ENCODE peak calls at places on chromosomes 1 and 21, in eight cellular contexts. W is NCI-H1092 treated with DMSO at 0.1 percent for 48 hours; U is stimulated activated CD4-positive, alpha-beta T cell treated with anti-CD3 and anti-CD28 coated beads, Interleukin-12 subunit alpha, Interleukin-12 subunit beta, amount 100 ng/mL, for 4 hours; V is putamen; P is T47D; I is T-cell; Z is H7; O is 8988T. N is an unnamed sample.

GRCh38 chr1:29355375-29355774 is 119.1 kb downstream of the PTPRU start:
- DNase-seq in U (no peak), V (peak), I (no peak), P (no peak), Z (no peak), O (no peak), W (no peak), N (no peak)

GRCh38 chr1:69791311-69791710 is 223.6 kb downstream of the LRRC7 start:
- DNase-seq in I (no peak), V (no peak), U (no peak), O (no peak), W (no peak), P (no peak), Z (no peak), N (no peak)

GRCh38 chr1:206717237-206717989 is 32.7 kb downstream of the MAPKAPK2 start:
- DNase-seq in V (no peak), Z (no peak), O (no peak), P (no peak), I (no peak), U (no peak), W (no peak), N (no peak)

GRCh38 chr1:31583995-31584868 is 7.9 kb downstream of the TINAGL1 start:
- DNase-seq in U (no peak), P (no peak), I (no peak), W (peak), O (no peak), V (peak), Z (no peak), N (no peak)

GRCh38 chr1:15411593-15412487 is 2.2 kb downstream of the EFHD2 start:
- DNase-seq in V (peak), O (no peak), Z (peak), W (peak), P (no peak), I (peak), U (no peak), N (peak)

GRCh38 chr1:21668232-21669032 is 725 bp downstream of the RAP1GAP start:
- DNase-seq in W (peak), U (no peak), O (no peak), P (no peak), V (no peak), I (no peak), Z (peak), N (no peak)

GRCh38 chr1:177487481-177487880 is 316.7 kb downstream of the BRINP2 start:
- DNase-seq in Z (peak), V (no peak), U (no peak), W (no peak), P (no peak), O (no peak), I (no peak), N (no peak)

GRCh38 chr1:169779970-169780369 is 14.7 kb downstream of the METTL18 start:
- DNase-seq in W (no peak), U (no peak), P (no peak), Z (no peak), I (no peak), O (no peak), V (no peak), N (no peak)

GRCh38 chr1:95636897-95637296 is 402.9 kb downstream of the RWDD3 start:
- DNase-seq in P (no peak), O (no peak), V (no peak), U (no peak), I (no peak), Z (no peak), W (no peak), N (no peak)

GRCh38 chr1:205907794-205908193 is 35.5 kb downstream of the SLC26A9 start:
- DNase-seq in O (no peak), V (no peak), P (no peak), I (no peak), Z (peak), U (no peak), W (peak), N (no peak)

GRCh38 chr1:105872761-105873286 is 1183.7 kb upstream of the PRMT6 start:
- DNase-seq in Z (no peak), P (no peak), V (no peak), U (no peak), I (no peak), O (no peak), W (no peak), N (no peak)

GRCh38 chr1:237556911-237557310 is 333.8 kb downstream of the ZP4 start:
- DNase-seq in V (peak), P (no peak), I (no peak), W (no peak), Z (no peak), O (no peak), U (no peak), N (no peak)

GRCh38 chr1:225897595-225898514 is 8.9 kb upstream of the LEFTY1 start:
- DNase-seq in O (no peak), V (no peak), I (peak), Z (no peak), U (no peak), W (peak), P (no peak), N (peak)

GRCh38 chr1:229478852-229479251 is 29.3 kb downstream of the NUP133 start:
- DNase-seq in P (no peak), Z (no peak), W (no peak), O (no peak), V (no peak), U (no peak), I (no peak), N (no peak)

GRCh38 chr1:15696956-15697521 is 12.9 kb downstream of the PLEKHM2 start:
- DNase-seq in P (no peak), U (peak), Z (no peak), W (no peak), I (peak), V (peak), O (no peak), N (no peak)

GRCh38 chr1:215243275-215244054 is 160.9 kb downstream of the KCNK2 start:
- DNase-seq in V (no peak), O (no peak), I (no peak), P (no peak), Z (no peak), U (no peak), W (no peak), N (no peak)

GRCh38 chr1:3021233-3021671 is at the start of gene ACTRT2:
- DNase-seq in I (no peak), V (no peak), Z (peak), W (no peak), O (no peak), U (no peak), P (no peak), N (no peak)

GRCh38 chr1:153849487-153850185 is 73.1 kb downstream of the GATAD2B start:
- DNase-seq in Z (no peak), W (no peak), I (no peak), P (no peak), U (no peak), V (no peak), O (no peak), N (no peak)

GRCh38 chr1:167541013-167541412 is 12.5 kb downstream of the CREG1 start:
- DNase-seq in I (no peak), V (no peak), O (no peak), P (no peak), W (no peak), U (no peak), Z (no peak), N (no peak)

GRCh38 chr1:155871390-155871789 is 12.0 kb downstream of the SYT11 start:
- DNase-seq in Z (no peak), U (no peak), I (no peak), P (no peak), W (peak), O (no peak), V (peak), N (no peak)

GRCh38 chr21:45162809-45163208 is 88.4 kb downstream of the ADARB1 start:
- DNase-seq in V (no peak), Z (peak), I (no peak), O (no peak), U (no peak), W (no peak), P (no peak), N (no peak)

GRCh38 chr1:68141079-68141800 is 90.8 kb upstream of the DIRAS3 start:
- DNase-seq in W (no peak), Z (peak), V (peak), U (no peak), O (no peak), I (no peak), P (no peak), N (no peak)

GRCh38 chr1:59199734-59200376 is 97.0 kb upstream of the FGGY start:
- DNase-seq in U (no peak), Z (no peak), W (peak), I (no peak), P (no peak), O (no peak), V (no peak), N (no peak)

GRCh38 chr1:44621841-44622286 is 52.4 kb downstream of the TMEM53 start:
- DNase-seq in I (no peak), Z (no peak), O (no peak), W (no peak), V (no peak), U (no peak), P (no peak), N (no peak)

GRCh38 chr1:23772854-23773242 is 5.4 kb upstream of the PITHD1 start:
- DNase-seq in U (no peak), Z (no peak), V (no peak), I (no peak), O (no peak), P (no peak), W (no peak), N (no peak)

GRCh38 chr1:202578001-202578500 is 132.2 kb downstream of the SYT2 start:
- DNase-seq in I (no peak), O (no peak), U (no peak), Z (no peak), P (no peak), V (no peak), W (no peak), N (no peak)

GRCh38 chr21:34941162-34941561 is 107.9 kb downstream of the RUNX1 start:
- DNase-seq in I (no peak), U (no peak), P (no peak), O (no peak), V (no peak), Z (no peak), W (no peak), N (no peak)